ENCODE peak calls at places on chromosomes 5 and 9, in four cellular contexts. G is right lobe of liver; P is GM23248; W is CD4-positive, alpha-beta memory T cell. Y is an unnamed sample.

GRCh38 chr5:172958268-172959046 is 767 bp upstream of the RPL26L1 start:
- DNase-seq in G (peak; percentile 78), P (peak; percentile 87), W (peak; percentile 62), Y (peak; percentile 59)

GRCh38 chr9:93308158-93308602 is 124.2 kb downstream of the WNK2 start:
- DNase-seq in G (peak; percentile 40), P (no peak), W (no peak), Y (no peak)

GRCh38 chr9:125986966-125987365 is 239.8 kb downstream of the PBX3 start:
- DNase-seq in G (no peak), P (no peak), W (no peak), Y (no peak)

GRCh38 chr5:78016831-78017529 is 240.8 kb upstream of the TBCA start:
- DNase-seq in G (no peak), P (no peak), W (no peak), Y (no peak)

GRCh38 chr9:93464395-93464794 is 11.0 kb upstream of the FAM120AOS start:
- DNase-seq in G (no peak), P (no peak), W (no peak), Y (no peak)

GRCh38 chr9:444528-444927 is 229.9 kb downstream of the DOCK8 start:
- DNase-seq in G (no peak), P (no peak), W (no peak), Y (no peak)

GRCh38 chr5:9140202-9140601 is 405.7 kb downstream of the SEMA5A start:
- DNase-seq in G (no peak), P (no peak), W (no peak), Y (no peak)

GRCh38 chr9:130287736-130288135 is 22.2 kb downstream of the HMCN2 start:
- DNase-seq in G (no peak), P (no peak), W (no peak), Y (no peak)

GRCh38 chr5:111745075-111745474 is 11.9 kb downstream of the NREP start:
- DNase-seq in G (no peak), P (no peak), W (no peak), Y (no peak)

GRCh38 chr9:16103613-16104012 is 550.8 kb downstream of the CCDC171 start:
- DNase-seq in G (no peak), P (no peak), W (no peak), Y (no peak)

GRCh38 chr5:123364443-123364842 is 58.8 kb downstream of the CEP120 start:
- DNase-seq in G (no peak), P (no peak), W (no peak), Y (no peak)

GRCh38 chr5:137743031-137743640 is 7.2 kb upstream of the KLHL3 start:
- DNase-seq in G (peak; percentile 57), P (peak; percentile 84), W (peak; percentile 71), Y (peak; percentile 22)

GRCh38 chr5:111922344-111922743 is 165.3 kb upstream of the NREP start:
- DNase-seq in G (no peak), P (no peak), W (no peak), Y (no peak)

GRCh38 chr9:17470015-17470414 is 108.9 kb upstream of the SH3GL2 start:
- DNase-seq in G (no peak), P (no peak), W (no peak), Y (no peak)

GRCh38 chr9:132748450-132748849 is 78.2 kb downstream of the GTF3C4 start:
- DNase-seq in G (no peak), P (peak; percentile 27), W (no peak), Y (no peak)

GRCh38 chr9:134526798-134527492 is 114.7 kb upstream of the COL5A1 start:
- DNase-seq in G (no peak), P (peak; percentile 68), W (no peak), Y (no peak)

GRCh38 chr5:68333649-68334549 is 118.3 kb downstream of the PIK3R1 start:
- DNase-seq in G (no peak), P (peak; percentile 91), W (no peak), Y (no peak)

GRCh38 chr9:73237140-73237539 is 85.5 kb downstream of the ANXA1 start:
- DNase-seq in G (no peak), P (no peak), W (no peak), Y (no peak)

GRCh38 chr5:111512026-111512405 is 319 bp downstream of the STARD4 start:
- DNase-seq in G (no peak), P (peak; percentile 50), W (no peak), Y (no peak)

GRCh38 chr5:39314591-39314990 is 49.7 kb downstream of the C9 start:
- DNase-seq in G (no peak), P (peak; percentile 2), W (no peak), Y (no peak)

GRCh38 chr5:38803246-38803645 is 42.6 kb upstream of the OSMR start:
- DNase-seq in G (no peak), P (no peak), W (no peak), Y (no peak)

GRCh38 chr5:178356459-178356872 is 123.9 kb upstream of the PHYKPL start:
- DNase-seq in G (no peak), P (no peak), W (no peak), Y (no peak)

GRCh38 chr5:152529456-152529855 is 124.4 kb upstream of the NMUR2 start:
- DNase-seq in G (no peak), P (no peak), W (no peak), Y (no peak)

GRCh38 chr5:56305551-56305950 is 72.4 kb upstream of the ANKRD55 start:
- DNase-seq in G (no peak), P (peak; percentile 24), W (no peak), Y (no peak)

GRCh38 chr5:168327451-168327850 is 36.0 kb downstream of the WWC1 start:
- DNase-seq in G (no peak), P (peak; percentile 8), W (no peak), Y (no peak)

GRCh38 chr9:129656795-129657390 is 8.6 kb upstream of the PRRX2 start:
- DNase-seq in G (no peak), P (peak; percentile 92), W (no peak), Y (no peak)

GRCh38 chr5:83471405-83472212 is at the start of gene VCAN:
- DNase-seq in G (no peak), P (peak; percentile 89), W (no peak), Y (no peak)

GRCh38 chr9:893843-894420 is 52.4 kb downstream of the DMRT1 start:
- DNase-seq in G (peak; percentile 58), P (peak; percentile 68), W (peak; percentile 47), Y (peak; percentile 20)

GRCh38 chr9:89445135-89445797 is 52.6 kb downstream of the SEMA4D start:
- DNase-seq in G (no peak), P (no peak), W (no peak), Y (no peak)

GRCh38 chr5:68287976-68288755 is 72.6 kb downstream of the PIK3R1 start:
- DNase-seq in G (peak; percentile 91), P (peak; percentile 78), W (peak; percentile 52), Y (peak; percentile 18)

GRCh38 chr9:93896496-93897033 is 58.6 kb downstream of the BARX1 start:
- DNase-seq in G (peak; percentile 37), P (no peak), W (no peak), Y (no peak)

GRCh38 chr5:111134080-111134479 is 41.9 kb downstream of the WDR36 start:
- DNase-seq in G (no peak), P (peak; percentile 93), W (no peak), Y (no peak)

GRCh38 chr9:112754578-112754977 is 4.0 kb downstream of the SNX30 start:
- DNase-seq in G (no peak), P (peak; percentile 76), W (peak; percentile 66), Y (peak; percentile 31)

DNA sequence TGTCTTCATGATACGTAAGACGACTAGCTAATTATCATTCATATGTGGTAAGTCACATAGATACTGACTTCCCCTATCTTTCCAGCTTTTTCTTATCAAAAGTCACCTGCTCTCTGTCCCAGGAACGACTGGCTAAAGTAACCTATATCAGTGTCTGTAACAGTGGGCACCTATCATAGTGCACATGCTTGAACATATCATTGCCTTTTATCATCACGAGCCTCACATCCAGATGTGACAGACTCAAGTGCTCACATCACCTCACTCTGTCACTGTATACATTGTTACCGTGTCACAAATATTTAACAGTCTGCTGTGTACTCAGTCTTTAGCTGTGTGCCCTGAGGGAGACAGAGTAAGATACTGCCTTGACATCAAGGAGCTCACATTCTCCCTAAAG is 125.4 kb upstream of the CCDC152 start:
- DNase-seq in G (no peak), P (no peak), W (no peak), Y (no peak)
- H3K27me3 ChIP-seq in G (no peaks in the 10 kb centered on the region), P (peaks cover 15% of the 10 kb centered on the region), W (no peaks in the 10 kb centered on the region), Y (no peaks in the 10 kb centered on the region)

DNA sequence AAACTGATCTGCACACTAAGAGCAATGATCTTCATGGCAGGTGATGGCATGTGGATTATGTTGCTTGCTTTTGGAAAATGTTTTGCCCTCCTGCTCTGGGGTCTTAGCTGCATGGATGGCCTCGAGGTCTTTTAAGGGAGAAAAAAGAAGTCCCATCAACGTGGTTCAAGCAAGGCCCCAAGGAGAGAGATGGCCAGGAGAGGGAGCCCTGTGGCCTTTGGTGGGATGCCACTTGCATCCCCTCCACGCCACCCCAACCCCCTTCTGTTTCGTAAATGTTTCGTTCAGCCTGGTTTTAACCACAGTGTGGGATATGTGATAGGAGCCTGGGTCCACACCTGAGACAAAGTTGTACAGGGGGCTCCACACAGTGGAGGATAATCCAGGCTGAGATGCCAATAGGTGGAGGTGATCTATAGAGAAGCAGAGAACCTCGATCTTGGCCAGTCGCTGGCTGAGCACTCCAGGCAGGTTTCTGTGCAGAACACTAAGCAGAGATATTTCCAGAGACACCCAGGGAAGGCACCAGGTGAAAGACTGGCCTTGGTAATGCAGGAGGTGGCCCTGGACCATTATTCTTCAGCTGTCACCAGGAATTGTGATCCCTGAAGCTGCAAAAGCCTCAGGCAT is 25.8 kb upstream of the FRRS1L start:
- DNase-seq in G (peak; percentile 74), P (peak; percentile 34), W (no peak), Y (no peak)
- H3K27me3 ChIP-seq in G (no peaks in the 10 kb centered on the region), P (no peaks in the 10 kb centered on the region), W (no peaks in the 10 kb centered on the region), Y (no peaks in the 10 kb centered on the region)

GRCh38 chr5:73299665-73300435 is 126.9 kb downstream of the TMEM174 start:
- DNase-seq in G (no peak), P (no peak), W (no peak), Y (no peak)
- H3K27me3 ChIP-seq in G (peaks cover 68% of the 10 kb centered on the region), P (peaks cover 11% of the 10 kb centered on the region), W (peaks cover 62% of the 10 kb centered on the region), Y (peaks cover 62% of the 10 kb centered on the region)

GRCh38 chr5:1436036-1436435 is 9.2 kb downstream of the SLC6A3 start:
- DNase-seq in G (no peak), P (no peak), W (no peak), Y (no peak)
- H3K27me3 ChIP-seq in G (no peaks in the 10 kb centered on the region), P (no peaks in the 10 kb centered on the region), W (no peaks in the 10 kb centered on the region), Y (no peaks in the 10 kb centered on the region)

GRCh38 chr5:17976404-17976803 is 342.1 kb downstream of the TAF11L14 start:
- DNase-seq in G (no peak), P (no peak), W (no peak), Y (no peak)
- H3K27me3 ChIP-seq in G (no peaks in the 10 kb centered on the region), P (no peaks in the 10 kb centered on the region), W (no peaks in the 10 kb centered on the region), Y (no peaks in the 10 kb centered on the region)

DNA sequence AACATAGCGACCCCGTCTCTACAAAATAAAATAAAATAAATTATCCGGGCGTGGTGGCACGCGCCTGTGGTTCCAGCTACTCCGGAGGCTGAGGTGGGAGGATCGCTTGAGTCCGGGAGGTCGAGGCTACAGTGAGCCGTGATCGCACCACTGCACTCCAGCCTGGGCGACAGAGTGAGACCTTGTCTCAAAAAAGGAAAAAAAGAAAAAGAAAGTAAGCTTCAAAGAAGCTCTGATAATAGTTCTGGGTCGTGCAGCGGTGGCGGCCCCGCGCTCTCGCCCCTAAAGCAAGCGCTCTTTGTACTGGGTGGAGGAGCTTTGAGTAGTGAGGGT is 6.8 kb downstream of the TLX3 start:
- DNase-seq in G (no peak), P (no peak), W (no peak), Y (no peak)
- H3K27me3 ChIP-seq in G (peaks cover 58% of the 10 kb centered on the region), P (peaks cover 90% of the 10 kb centered on the region), W (peaks cover 29% of the 10 kb centered on the region), Y (peaks cover 34% of the 10 kb centered on the region)